ENCODE peak calls at places on chromosome 4, in six cellular contexts. Z, E, W, K, G and X are unnamed samples.
A peak's percentile ranks its signal among the peaks of the same experiment; 100 is the strongest.

GRCh38 chr4:77360451-77360850 is 203.4 kb downstream of the CCNG2 start:
- DNase-seq in W (no peak), K (no peak), Z (no peak), E (no peak), G (no peak), X (no peak)

GRCh38 chr4:161252520-161253141 is 911.2 kb downstream of the FSTL5 start:
- DNase-seq in E (peak; percentile 11), W (peak; percentile 1), Z (peak; percentile 53), K (peak; percentile 15), G (peak; percentile 23), X (peak; percentile 34)

GRCh38 chr4:6360385-6360784 is 90.7 kb downstream of the WFS1 start:
- DNase-seq in G (no peak), Z (no peak), E (no peak), W (no peak), K (no peak), X (no peak)

GRCh38 chr4:74376888-74377483 is 12.0 kb downstream of the EREG start:
- DNase-seq in Z (peak; percentile 67), K (no peak), E (peak; percentile 41), G (peak; percentile 45), W (peak; percentile 60), X (peak; percentile 46)

GRCh38 chr4:14916554-14917304 is 85.6 kb upstream of the CPEB2 start:
- DNase-seq in W (no peak), E (peak; percentile 51), K (peak; percentile 12), Z (no peak), G (peak; percentile 23), X (no peak)

GRCh38 chr4:124745988-124746801 is 33.7 kb upstream of the ANKRD50 start:
- DNase-seq in E (no peak), G (no peak), Z (peak; percentile 16), W (no peak), K (no peak), X (no peak)

GRCh38 chr4:7540216-7540615 is 105.5 kb upstream of the PSAPL1 start:
- DNase-seq in Z (no peak), K (no peak), G (no peak), E (no peak), W (no peak), X (peak; percentile 14)

GRCh38 chr4:101199507-101200285 is 147.6 kb downstream of the PPP3CA start:
- DNase-seq in Z (peak; percentile 47), G (no peak), E (no peak), W (no peak), K (no peak), X (no peak)

GRCh38 chr4:68451246-68452211 is 4.3 kb downstream of the TMPRSS11E start:
- DNase-seq in Z (no peak), K (no peak), E (no peak), G (no peak), W (no peak), X (no peak)

GRCh38 chr4:14218641-14219040 is 591.1 kb upstream of the BOD1L1 start:
- DNase-seq in K (no peak), E (no peak), G (no peak), W (no peak), Z (no peak), X (no peak)

GRCh38 chr4:102594000-102594399 is 92.8 kb downstream of the NFKB1 start:
- DNase-seq in Z (no peak), G (no peak), K (no peak), W (no peak), E (no peak), X (no peak)

GRCh38 chr4:122313001-122313400 is 65.8 kb upstream of the ADAD1 start:
- DNase-seq in K (no peak), G (no peak), W (no peak), Z (no peak), E (no peak), X (no peak)

GRCh38 chr4:33996075-33996718 is 2248.1 kb downstream of the ARAP2 start:
- DNase-seq in W (no peak), K (no peak), Z (no peak), E (no peak), G (no peak), X (no peak)

GRCh38 chr4:70741872-70742271 is 20.1 kb downstream of the RUFY3 start:
- DNase-seq in G (no peak), E (no peak), K (no peak), Z (no peak), W (no peak), X (no peak)

GRCh38 chr4:52780206-52780605 is 29.0 kb upstream of the ERVMER34-1 start:
- DNase-seq in G (no peak), W (no peak), E (no peak), Z (no peak), K (no peak), X (no peak)

GRCh38 chr4:52172166-52172565 is 121.1 kb downstream of the SPATA18 start:
- DNase-seq in W (no peak), K (no peak), E (no peak), G (no peak), Z (no peak), X (no peak)

GRCh38 chr4:929096-929765 is 2.9 kb downstream of the GAK start:
- DNase-seq in Z (no peak), K (no peak), W (no peak), G (no peak), E (no peak), X (no peak)

DNA sequence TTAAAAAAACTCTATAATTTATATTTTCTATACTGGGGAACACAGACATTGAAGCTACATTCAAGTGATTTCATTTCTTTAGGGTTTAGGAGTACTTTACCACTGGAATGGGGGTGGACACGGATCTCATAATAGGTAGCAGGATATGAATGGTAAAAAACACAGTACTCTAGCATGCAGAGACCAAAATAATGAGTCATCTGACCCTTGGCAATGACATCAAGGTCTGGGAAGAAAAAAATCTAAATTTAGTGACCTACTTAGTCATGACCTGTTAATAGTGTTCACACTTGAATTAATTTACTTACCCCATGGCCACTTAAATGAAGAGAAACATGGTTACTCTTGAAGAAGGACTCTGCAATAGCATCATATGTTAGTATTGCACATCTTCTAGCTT is 187.9 kb downstream of the EPHA5 start:
- DNase-seq in E (no peak), Z (peak; percentile 89), W (no peak), G (no peak), K (no peak), X (no peak)
- TF ChIP-seq MYC in E (no peak), Z (no peak), W (no peak), G (no peak), K (no peak), X (no peak)

GRCh38 chr4:187127456-187127855 is 403.8 kb upstream of the FAT1 start:
- DNase-seq in Z (no peak), W (no peak), G (no peak), K (no peak), E (no peak), X (no peak)

GRCh38 chr4:187128226-187128625 is 404.6 kb upstream of the FAT1 start:
- DNase-seq in W (no peak), K (no peak), Z (no peak), G (no peak), E (no peak), X (no peak)

GRCh38 chr4:187125062-187125461 is 401.4 kb upstream of the FAT1 start:
- DNase-seq in G (no peak), E (no peak), K (no peak), Z (no peak), W (no peak), X (no peak)

GRCh38 chr4:187124311-187124710 is 400.7 kb upstream of the FAT1 start:
- DNase-seq in W (no peak), Z (no peak), E (no peak), K (no peak), G (no peak), X (no peak)

GRCh38 chr4:187128971-187129370 is 405.3 kb upstream of the FAT1 start:
- DNase-seq in Z (no peak), G (no peak), K (no peak), W (no peak), E (no peak), X (no peak)
- TF ChIP-seq POLR2A in Z (no peak), G (no peak), K (no peak), W (no peak), E (no peak), X (no peak)

GRCh38 chr4:16113741-16114140 is 29.9 kb upstream of the PROM1 start:
- DNase-seq in E (no peak), W (no peak), G (no peak), Z (no peak), K (no peak), X (no peak)
- TF ChIP-seq MAX in E (no peak), W (no peak), G (no peak), Z (no peak), K (no peak), X (no peak)

DNA sequence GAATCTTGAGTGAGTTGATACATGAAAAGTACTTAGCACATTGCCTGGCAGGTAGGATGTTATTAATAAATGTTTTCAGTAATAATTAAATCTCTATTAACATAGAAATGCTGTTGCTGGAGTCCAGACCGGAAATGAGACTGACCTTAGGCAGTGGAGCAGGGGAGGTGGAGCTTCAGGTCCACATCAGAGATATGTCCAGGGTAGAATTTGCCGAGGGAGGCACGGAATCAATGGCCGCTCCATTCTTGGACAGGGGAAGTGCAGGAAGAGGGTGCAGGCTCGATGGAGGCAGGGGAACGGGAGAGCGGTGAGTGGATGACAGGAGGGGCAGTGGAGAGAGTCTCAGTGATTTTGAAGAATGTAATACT is 107.3 kb downstream of the GATB start:
- DNase-seq in K (no peak), E (no peak), W (no peak), G (no peak), Z (no peak), X (no peak)
- TF ChIP-seq MYC in K (no peak), E (no peak), W (no peak), G (no peak), Z (no peak), X (no peak)

GRCh38 chr4:145180298-145181090 is at the start of gene OTUD4:
- DNase-seq in E (peak; percentile 60), Z (peak; percentile 96), W (peak; percentile 90), G (peak; percentile 87), K (peak; percentile 79), X (peak; percentile 97)
- TF ChIP-seq POLR2A in E (peak; percentile 36), Z (no peak), W (peak; percentile 79), G (peak; percentile 15), K (peak; percentile 80), X (peak; percentile 51)